ENCODE peak calls at places on chromosomes 3 and 15, in ten cellular contexts. M is stomach; B is cardiac muscle cell; D is tibial artery; P is WERI-Rb-1; X is K562; R is CD4-positive, alpha-beta memory T cell; Y is right cardiac atrium; H is sigmoid colon; E is dorsolateral prefrontal cortex. S is an unnamed sample. For H3K27me3, the result is how much of the 10 kb centered on the place peaks cover.

GRCh38 chr3:31035681-31036080 is 141.2 kb upstream of the GADL1 start:
- DNase-seq in Y (no peak), B (no peak), M (no peak), H (no peak), R (no peak), D (no peak), X (no peak), P (no peak), E (no peak), S (no peak)

GRCh38 chr3:4908769-4909156 is 70.5 kb upstream of the BHLHE40 start:
- DNase-seq in Y (no peak), P (no peak), X (no peak), M (no peak), H (no peak), R (peak), B (no peak), E (no peak), D (no peak), S (no peak)

GRCh38 chr15:61530769-61531168 is 301.7 kb upstream of the RORA start:
- DNase-seq in R (no peak), B (no peak), X (no peak), E (no peak), H (no peak), Y (no peak), M (no peak), D (no peak), P (peak), S (no peak)

GRCh38 chr3:27559835-27560234 is 75.7 kb upstream of the SLC4A7 start:
- DNase-seq in E (no peak), H (peak), P (no peak), M (no peak), B (no peak), X (no peak), D (peak), Y (peak), R (no peak), S (no peak)

GRCh38 chr3:197028711-197029510 is 706 bp downstream of the MELTF start:
- DNase-seq in D (peak), H (no peak), X (peak), B (no peak), M (no peak), R (no peak), Y (peak), E (no peak), P (no peak), S (peak)

GRCh38 chr3:111895079-111895478 is 36.0 kb downstream of the PHLDB2 start:
- DNase-seq in M (no peak), R (no peak), X (no peak), B (peak), E (no peak), P (no peak), Y (no peak), D (no peak), H (no peak), S (no peak)

GRCh38 chr15:23565395-23566069 is at the start of gene MKRN3:
- DNase-seq in X (peak), M (no peak), E (peak), P (peak), H (no peak), B (no peak), Y (no peak), D (no peak), R (peak), S (peak)

GRCh38 chr3:17132286-17133115 is 247.7 kb downstream of the PLCL2 start:
- DNase-seq in H (no peak), D (no peak), Y (no peak), X (no peak), E (no peak), R (no peak), M (no peak), P (no peak), B (no peak), S (no peak)

GRCh38 chr3:132867956-132868355 is 145.7 kb upstream of the NPHP3 start:
- DNase-seq in Y (no peak), X (no peak), R (no peak), D (no peak), H (no peak), B (no peak), P (no peak), E (no peak), M (no peak), S (no peak)

GRCh38 chr3:158532099-158532734 is 38.8 kb upstream of the MLF1 start:
- DNase-seq in X (peak), R (peak), Y (no peak), E (no peak), M (no peak), B (peak), H (no peak), D (no peak), P (no peak), S (no peak)

GRCh38 chr3:44223274-44223673 is 18.4 kb upstream of the TOPAZ1 start:
- DNase-seq in M (no peak), D (no peak), H (no peak), Y (no peak), X (peak), P (no peak), R (no peak), B (no peak), E (no peak), S (no peak)

GRCh38 chr15:63188937-63189871 is at the start of gene RAB8B:
- DNase-seq in B (peak), P (peak), Y (peak), M (peak), H (peak), X (peak), D (peak), R (peak), E (peak), S (peak)

GRCh38 chr3:138092023-138092422 is 23.4 kb downstream of the DZIP1L start:
- DNase-seq in X (no peak), B (no peak), M (no peak), Y (no peak), E (no peak), R (no peak), P (no peak), H (no peak), D (no peak), S (no peak)

GRCh38 chr3:51710631-51711351 is 3.9 kb downstream of the GRM2 start:
- DNase-seq in M (peak), D (peak), R (no peak), Y (no peak), E (peak), B (peak), H (no peak), X (no peak), P (peak), S (no peak)

GRCh38 chr15:62901916-62902554 is 140.5 kb upstream of the TPM1 start:
- DNase-seq in B (no peak), H (no peak), Y (no peak), D (no peak), M (no peak), X (no peak), R (no peak), E (no peak), P (no peak), S (no peak)

GRCh38 chr3:58994746-58995330 is 55.0 kb downstream of the CFAP20DC start:
- DNase-seq in B (peak), Y (no peak), P (peak), X (peak), D (no peak), M (no peak), E (no peak), H (no peak), R (peak), S (no peak)

GRCh38 chr3:23219117-23219516 is 16.0 kb downstream of the UBE2E2 start:
- DNase-seq in H (no peak), D (no peak), P (no peak), E (no peak), R (no peak), B (no peak), X (no peak), Y (no peak), M (no peak), S (no peak)

GRCh38 chr15:25799906-25800700 is 63.0 kb downstream of the ATP10A start:
- DNase-seq in X (no peak), R (no peak), B (no peak), P (no peak), D (peak), M (no peak), H (no peak), Y (no peak), E (no peak), S (peak)

GRCh38 chr15:56869573-56869972 is 48.9 kb upstream of the TCF12 start:
- DNase-seq in H (peak), M (peak), B (peak), Y (peak), E (peak), D (no peak), P (peak), X (no peak), R (no peak), S (no peak)

GRCh38 chr3:66592061-66592875 is 91.4 kb upstream of the LRIG1 start:
- DNase-seq in Y (no peak), D (no peak), R (no peak), X (no peak), B (no peak), P (no peak), E (no peak), H (no peak), M (no peak), S (no peak)

GRCh38 chr3:52451237-52452083 is 2.4 kb downstream of the TNNC1 start:
- DNase-seq in M (no peak), H (no peak), D (no peak), Y (no peak), R (no peak), P (no peak), B (no peak), X (peak), E (no peak), S (no peak)

GRCh38 chr3:89340431-89340830 is 233.0 kb downstream of the EPHA3 start:
- DNase-seq in H (no peak), D (no peak), B (no peak), R (no peak), P (no peak), X (no peak), E (no peak), M (no peak), Y (no peak), S (no peak)

GRCh38 chr3:16399473-16399872 is 114.0 kb downstream of the RFTN1 start:
- DNase-seq in P (peak), E (peak), H (no peak), D (no peak), X (no peak), M (no peak), Y (peak), R (no peak), B (peak), S (no peak)

GRCh38 chr3:17054301-17054700 is 169.5 kb downstream of the PLCL2 start:
- DNase-seq in H (no peak), M (no peak), E (no peak), R (no peak), D (no peak), P (no peak), X (no peak), Y (no peak), B (no peak), S (no peak)

GRCh38 chr3:123028233-123028828 is 768 bp upstream of the SEMA5B start:
- DNase-seq in H (peak), X (peak), R (peak), Y (peak), E (peak), M (no peak), B (peak), P (peak), D (no peak), S (peak)

GRCh38 chr15:65054333-65055200 is 9.4 kb downstream of the SLC51B start:
- DNase-seq in R (peak), M (peak), E (peak), X (peak), D (peak), Y (peak), H (peak), P (peak), B (peak), S (peak)

GRCh38 chr15:85172846-85173490 is 191.3 kb downstream of the PDE8A start:
- DNase-seq in R (no peak), M (no peak), X (no peak), D (no peak), E (no peak), B (no peak), H (no peak), Y (no peak), P (no peak), S (no peak)

GRCh38 chr3:11719406-11720219 is 75.9 kb upstream of the VGLL4 start:
- DNase-seq in M (peak), Y (peak), R (peak), X (peak), P (peak), B (peak), H (peak), E (peak), D (peak), S (peak)

GRCh38 chr3:11717301-11717700 is 73.6 kb upstream of the VGLL4 start:
- DNase-seq in H (no peak), B (no peak), M (no peak), X (no peak), Y (no peak), P (no peak), E (no peak), R (no peak), D (no peak), S (no peak)

GRCh38 chr3:11718582-11719405 is 75.1 kb upstream of the VGLL4 start:
- DNase-seq in H (peak), R (peak), E (no peak), X (no peak), B (peak), D (peak), Y (peak), P (peak), M (peak), S (peak)

GRCh38 chr3:11717768-11718581 is 74.3 kb upstream of the VGLL4 start:
- DNase-seq in H (no peak), B (peak), R (peak), E (no peak), P (no peak), Y (no peak), M (no peak), D (no peak), X (no peak), S (no peak)

GRCh38 chr3:11716576-11717250 is 73.0 kb upstream of the VGLL4 start:
- DNase-seq in D (no peak), M (no peak), P (no peak), H (no peak), R (no peak), E (no peak), X (no peak), B (no peak), Y (no peak), S (no peak)
- H3K4me3 ChIP-seq in D (peak), M (no peak), P (no peak), H (no peak), R (no peak), E (no peak), X (no peak), B (no peak), Y (no peak), S (no peak)

GRCh38 chr3:45660567-45660901 is 28.7 kb upstream of the SACM1L start:
- DNase-seq in H (no peak), E (no peak), P (no peak), Y (no peak), B (no peak), R (no peak), M (no peak), D (no peak), X (no peak), S (no peak)

GRCh38 chr3:45656575-45657363 is 32.4 kb upstream of the SACM1L start:
- DNase-seq in H (peak), R (peak), M (peak), Y (peak), E (peak), B (peak), D (peak), X (peak), P (peak), S (peak)

GRCh38 chr3:45655906-45656305 is 33.3 kb upstream of the SACM1L start:
- DNase-seq in E (no peak), M (no peak), X (no peak), H (no peak), D (no peak), R (no peak), B (no peak), Y (no peak), P (no peak), S (no peak)

GRCh38 chr3:45657853-45658252 is 31.3 kb upstream of the SACM1L start:
- DNase-seq in D (no peak), M (no peak), X (no peak), E (no peak), Y (no peak), P (no peak), B (no peak), R (no peak), H (no peak), S (no peak)

DNA sequence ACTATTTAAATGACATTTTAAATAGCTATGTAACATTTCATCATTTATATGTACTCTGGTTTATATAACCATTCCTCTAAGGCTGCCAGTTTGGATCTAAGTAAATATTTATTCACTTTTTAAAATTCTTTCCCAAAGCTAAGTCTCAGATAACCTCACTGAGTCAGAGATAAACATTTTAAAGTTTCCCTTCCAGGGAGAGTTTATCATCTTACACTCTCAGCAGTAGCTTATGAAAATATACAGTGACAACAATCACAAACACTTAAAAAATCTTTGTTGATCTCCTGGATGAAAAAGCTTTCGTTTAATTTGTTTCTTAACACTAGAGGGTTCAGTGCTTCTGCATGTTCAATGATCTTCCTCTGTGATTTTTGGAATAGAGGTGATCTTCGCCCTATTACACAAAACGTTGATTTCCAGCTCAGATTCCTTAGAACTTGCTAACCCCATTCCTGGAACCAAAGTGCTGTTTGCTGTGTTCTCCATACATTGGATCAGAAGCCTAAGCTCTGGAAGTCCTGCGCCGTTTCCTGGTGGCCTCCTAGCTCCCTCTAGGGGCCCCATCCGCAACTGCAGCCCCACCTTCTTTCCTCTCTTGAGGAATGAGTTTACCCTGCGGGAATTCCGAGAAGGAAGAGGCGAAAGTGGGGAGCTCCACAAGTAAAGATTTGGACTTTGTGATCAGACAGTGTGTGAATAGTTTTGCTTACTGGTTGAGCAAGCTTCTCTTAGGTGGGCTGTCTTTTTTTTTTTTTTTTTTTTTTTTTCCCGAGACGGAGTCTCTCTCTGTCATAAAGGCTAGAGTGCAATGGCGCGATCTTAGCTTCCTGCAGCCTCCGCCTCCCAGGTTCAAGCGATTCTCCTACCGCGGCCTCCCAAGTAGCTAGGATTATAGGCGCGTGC is 29.3 kb upstream of the SACM1L start:
- DNase-seq in B (peak), X (peak), M (peak), D (peak), E (peak), R (peak), H (peak), Y (peak), P (peak), S (peak)
- H3K27ac ChIP-seq in B (no peak), X (no peak), M (peak), D (no peak), E (no peak), R (no peak), H (no peak), Y (no peak), P (no peak), S (no peak)

GRCh38 chr3:14803981-14804834 is 14.6 kb upstream of the FGD5 start:
- DNase-seq in E (no peak), H (no peak), P (no peak), D (peak), M (no peak), X (no peak), B (no peak), Y (peak), R (no peak), S (no peak)

GRCh38 chr3:14801668-14802067 is 17.1 kb upstream of the FGD5 start:
- DNase-seq in Y (no peak), H (peak), E (no peak), B (no peak), X (no peak), R (no peak), D (peak), P (no peak), M (no peak), S (no peak)

GRCh38 chr3:14803101-14803980 is 15.4 kb upstream of the FGD5 start:
- DNase-seq in D (peak), B (no peak), X (peak), R (no peak), M (peak), Y (peak), H (peak), P (no peak), E (no peak), S (no peak)

GRCh38 chr3:14801031-14801430 is 17.7 kb upstream of the FGD5 start:
- DNase-seq in Y (no peak), R (no peak), B (no peak), P (no peak), X (no peak), M (no peak), E (no peak), H (no peak), D (peak), S (no peak)

GRCh38 chr3:14802332-14802731 is 16.4 kb upstream of the FGD5 start:
- DNase-seq in X (no peak), M (no peak), P (no peak), E (no peak), H (peak), B (no peak), R (no peak), D (peak), Y (no peak), S (no peak)
- H3K27me3 ChIP-seq in X (half or more), M (under half), P (half or more), E (under half), H (under half), B (under half), R (under half), D (under half), Y (under half), S (under half)

GRCh38 chr3:20857636-20858035 is 671.6 kb upstream of the SGO1 start:
- DNase-seq in B (no peak), D (no peak), E (no peak), M (no peak), P (no peak), X (no peak), Y (no peak), R (no peak), H (no peak), S (no peak)
- H3K4me3 ChIP-seq in B (no peak), D (no peak), E (no peak), M (no peak), P (no peak), X (no peak), Y (no peak), R (no peak), H (no peak), S (no peak)

GRCh38 chr15:66740802-66741201 is 38.8 kb downstream of the SMAD6 start:
- DNase-seq in R (no peak), P (no peak), Y (peak), M (no peak), E (peak), D (peak), H (peak), B (no peak), X (no peak), S (no peak)
- H3K27ac ChIP-seq in R (no peak), P (no peak), Y (peak), M (peak), E (no peak), D (peak), H (peak), B (peak), X (no peak), S (no peak)